ENCODE peak calls at places on chromosomes 11 and 22, in five cellular contexts. D, W, H, S and X are unnamed samples.

GRCh38 chr11:36594316-36594989 is at the start of gene IFTAP:
- DNase-seq in D (peak), W (peak), H (no peak), S (peak), X (peak)

GRCh38 chr22:28889625-28890024 is 6.3 kb downstream of the ZNRF3 start:
- DNase-seq in D (no peak), W (no peak), H (no peak), S (no peak), X (no peak)

GRCh38 chr11:11876458-11876857 is 34.7 kb downstream of the USP47 start:
- DNase-seq in D (no peak), W (no peak), H (no peak), S (no peak), X (no peak)

GRCh38 chr22:31968022-31968421 is 23.7 kb downstream of the YWHAH start:
- DNase-seq in D (no peak), W (no peak), H (no peak), S (no peak), X (no peak)

GRCh38 chr11:22641559-22641958 is 15.9 kb upstream of the FANCF start:
- DNase-seq in D (no peak), W (no peak), H (no peak), S (no peak), X (no peak)

GRCh38 chr11:61980783-61981541 is 13.5 kb upstream of the FTH1 start:
- DNase-seq in D (no peak), W (no peak), H (no peak), S (no peak), X (peak)

GRCh38 chr22:28967969-28968368 is 84.6 kb downstream of the ZNRF3 start:
- DNase-seq in D (no peak), W (no peak), H (no peak), S (no peak), X (no peak)

GRCh38 chr11:86115542-86116385 is 46.9 kb upstream of the PICALM start:
- DNase-seq in D (no peak), W (no peak), H (no peak), S (no peak), X (no peak)

GRCh38 chr11:102120006-102120405 is 9.8 kb downstream of the YAP1 start:
- DNase-seq in D (no peak), W (no peak), H (no peak), S (no peak), X (no peak)

GRCh38 chr22:18156878-18157713 is 7.1 kb downstream of the USP18 start:
- DNase-seq in D (peak), W (no peak), H (no peak), S (peak), X (peak)

GRCh38 chr11:8426076-8426475 is 162.4 kb upstream of the LMO1 start:
- DNase-seq in D (no peak), W (no peak), H (no peak), S (no peak), X (no peak)

GRCh38 chr11:61120865-61121831 is 18.9 kb downstream of the CD5 start:
- DNase-seq in D (no peak), W (no peak), H (peak), S (no peak), X (no peak)

GRCh38 chr11:110921742-110922200 is 209.5 kb upstream of the ARHGAP20 start:
- DNase-seq in D (no peak), W (no peak), H (no peak), S (peak), X (no peak)

GRCh38 chr11:66857234-66857926 is 516 bp downstream of the LRFN4 start:
- DNase-seq in D (no peak), W (no peak), H (no peak), S (no peak), X (peak)

GRCh38 chr11:65434057-65434666 is 11.6 kb downstream of the NEAT1 start:
- DNase-seq in D (no peak), W (no peak), H (no peak), S (peak), X (no peak)